ENCODE peak calls at places on chromosomes 11 and 22, in six cellular contexts. L, I, S, H, G and P are unnamed samples.

GRCh38 chr11:77146261-77147035 is 18.4 kb downstream of the MYO7A start:
- DNase-seq in H (no peak), G (no peak), L (no peak), S (no peak), I (no peak), P (no peak)

GRCh38 chr11:123377355-123377754 is 52.7 kb upstream of the GRAMD1B start:
- DNase-seq in S (no peak), L (no peak), H (no peak), I (no peak), G (no peak), P (no peak)

GRCh38 chr22:31139866-31140716 is at the start of gene PLA2G3:
- DNase-seq in G (no peak), I (no peak), L (peak), H (peak), S (peak), P (no peak)

GRCh38 chr22:49368221-49368975 is 459.3 kb downstream of the BRD1 start:
- DNase-seq in G (no peak), S (no peak), L (no peak), H (no peak), I (no peak), P (no peak)

GRCh38 chr11:45543808-45544422 is 121.5 kb downstream of the CHST1 start:
- DNase-seq in H (peak), L (peak), S (no peak), G (no peak), I (no peak), P (peak)

GRCh38 chr11:85307381-85307780 is 319.8 kb downstream of the DLG2 start:
- DNase-seq in S (no peak), I (no peak), L (no peak), H (no peak), G (no peak), P (no peak)

GRCh38 chr11:57321996-57322880 is 2.5 kb downstream of the TNKS1BP1 start:
- DNase-seq in L (peak), G (no peak), H (peak), S (peak), I (peak), P (peak)

GRCh38 chr11:47393163-47394049 is 15.0 kb upstream of the SLC39A13 start:
- DNase-seq in L (peak), H (peak), I (no peak), S (no peak), G (no peak), P (no peak)

GRCh38 chr11:16034074-16034473 is 322.3 kb downstream of the SOX6 start:
- DNase-seq in G (no peak), S (no peak), I (no peak), L (no peak), H (no peak), P (no peak)

GRCh38 chr22:40177738-40178416 is at the start of gene TNRC6B:
- DNase-seq in L (peak), I (peak), H (peak), G (peak), S (peak), P (peak)

GRCh38 chr11:71914127-71914526 is 14.3 kb downstream of the XNDC1N start:
- DNase-seq in L (peak), G (no peak), S (no peak), H (no peak), I (no peak), P (no peak)

GRCh38 chr11:110971110-110971509 is 258.9 kb upstream of the ARHGAP20 start:
- DNase-seq in L (peak), G (no peak), I (no peak), H (no peak), S (no peak), P (no peak)

GRCh38 chr11:57460756-57461749 is 725 bp downstream of the RTN4RL2 start:
- DNase-seq in L (no peak), S (no peak), G (no peak), H (peak), I (no peak), P (no peak)

GRCh38 chr22:33110562-33111163 is 52.5 kb upstream of the SYN3 start:
- DNase-seq in G (no peak), L (no peak), H (no peak), I (no peak), S (no peak), P (no peak)

GRCh38 chr11:75246673-75247350 is 6.2 kb downstream of the TPBGL start:
- DNase-seq in S (no peak), H (no peak), L (no peak), I (no peak), G (no peak), P (no peak)

GRCh38 chr22:20430101-20430640 is 7.5 kb downstream of the SCARF2 start:
- DNase-seq in S (no peak), L (no peak), I (no peak), G (no peak), H (no peak), P (no peak)

GRCh38 chr11:33716236-33716635 is 15.6 kb upstream of the C11orf91 start:
- DNase-seq in L (no peak), S (no peak), H (peak), G (no peak), I (no peak), P (no peak)

GRCh38 chr11:125210112-125210511 is 45.6 kb downstream of the PKNOX2 start:
- DNase-seq in G (no peak), H (no peak), I (no peak), L (no peak), S (no peak), P (no peak)

GRCh38 chr22:18905540-18906409 is at the start of gene DGCR6:
- DNase-seq in I (no peak), S (no peak), H (no peak), G (no peak), L (no peak), P (no peak)
- TF ChIP-seq BHLHE40 in I (no peak), S (no peak), H (no peak), G (no peak), L (no peak), P (no peak)

GRCh38 chr11:17751558-17751957 is 17.0 kb downstream of the KCNC1 start:
- DNase-seq in H (no peak), G (no peak), L (no peak), I (no peak), S (no peak), P (no peak)

GRCh38 chr11:17750817-17751165 is 16.2 kb downstream of the KCNC1 start:
- DNase-seq in G (no peak), I (no peak), L (no peak), H (no peak), S (no peak), P (no peak)

GRCh38 chr11:17752144-17752543 is 17.6 kb downstream of the KCNC1 start:
- DNase-seq in I (no peak), S (no peak), H (no peak), G (no peak), L (no peak), P (no peak)

GRCh38 chr11:17748761-17749721 is 14.5 kb downstream of the KCNC1 start:
- DNase-seq in L (no peak), I (no peak), G (no peak), S (no peak), H (no peak), P (no peak)

GRCh38 chr11:17750013-17750816 is 15.6 kb downstream of the KCNC1 start:
- DNase-seq in H (no peak), I (no peak), G (no peak), L (no peak), S (no peak), P (no peak)
- TF ChIP-seq BHLHE40 in H (no peak), I (no peak), G (no peak), L (no peak), S (no peak), P (no peak)

GRCh38 chr11:117230286-117230961 is 1.4 kb downstream of the PCSK7 start:
- DNase-seq in I (no peak), S (no peak), L (peak), G (peak), H (no peak), P (no peak)

GRCh38 chr11:117231637-117232021 is 244 bp downstream of the PCSK7 start:
- DNase-seq in I (no peak), H (no peak), G (no peak), L (no peak), S (no peak), P (no peak)

GRCh38 chr11:117232911-117233409 is 489 bp downstream of the RNF214 start:
- DNase-seq in I (peak), H (no peak), G (no peak), L (no peak), S (no peak), P (peak)

GRCh38 chr11:117230981-117231636 is 764 bp downstream of the PCSK7 start:
- DNase-seq in S (no peak), I (no peak), G (no peak), L (no peak), H (no peak), P (no peak)

DNA sequence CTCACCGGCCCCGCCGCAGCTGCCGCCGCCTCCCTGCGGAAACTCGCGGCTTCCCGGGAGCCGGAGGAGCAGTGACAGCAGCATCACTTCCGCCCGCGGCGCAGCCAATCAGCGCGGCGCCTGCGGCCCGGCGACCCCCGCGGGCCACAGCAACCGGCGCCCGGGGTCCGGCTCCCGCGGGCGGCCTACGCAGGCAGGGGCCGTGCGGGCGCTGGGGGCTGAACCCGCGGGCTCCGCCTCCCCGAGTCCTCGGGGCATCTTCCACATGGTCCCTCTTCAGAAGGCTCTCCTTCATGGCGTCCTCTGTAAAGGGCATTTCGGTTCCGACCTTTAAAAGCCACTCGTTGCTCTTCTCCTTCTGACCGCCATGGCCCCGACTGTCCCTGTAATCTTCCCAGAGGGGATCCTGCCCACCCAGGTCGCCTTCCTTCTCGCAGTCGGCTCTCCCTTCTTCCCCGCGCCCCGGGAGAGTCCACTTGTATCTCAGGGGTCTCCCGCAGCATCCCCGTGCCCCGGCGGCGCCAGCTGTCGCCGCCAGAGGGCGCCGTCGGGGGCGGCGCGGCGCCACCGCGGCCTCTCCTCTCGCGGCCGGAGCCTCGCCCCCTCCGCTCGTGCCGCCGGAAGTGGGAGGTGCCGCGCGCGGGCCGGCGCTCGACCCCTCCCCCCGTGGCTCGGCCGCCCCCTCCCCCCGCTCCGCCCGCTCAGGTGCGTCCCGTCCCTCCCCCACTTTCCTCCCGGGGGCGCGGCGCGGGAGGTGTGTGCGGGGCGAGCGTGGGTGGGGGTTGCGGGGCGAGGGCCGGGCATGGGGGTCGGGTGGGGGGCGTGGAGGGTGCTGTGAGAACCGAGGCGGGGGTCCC is at the start of the genes PCSK7 and RNF214:
- DNase-seq in S (peak), I (peak), L (peak), G (peak), H (peak), P (peak)
- TF ChIP-seq BHLHE40 in S (peak), I (no peak), L (peak), G (peak), H (peak), P (no peak)

DNA sequence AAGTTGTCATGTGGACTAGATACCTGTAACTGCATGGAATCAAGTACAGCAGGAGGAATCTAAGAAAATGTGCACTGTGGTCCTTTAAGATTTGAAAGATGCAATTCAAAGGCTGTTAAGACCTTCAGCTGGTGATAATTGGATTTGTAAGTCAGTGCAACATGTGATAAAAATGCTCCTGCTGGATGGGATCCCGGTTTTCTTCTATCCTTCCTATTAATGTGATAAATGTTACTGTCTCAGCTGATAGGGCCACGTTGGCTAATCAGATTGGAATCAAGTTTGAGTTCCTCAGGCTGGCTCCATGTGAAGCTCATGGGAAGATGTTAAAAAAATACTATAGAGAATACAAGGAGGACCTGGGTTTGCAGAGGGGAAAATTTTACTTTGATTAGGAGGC is 652.3 kb downstream of the NTM start:
- DNase-seq in H (no peak), G (no peak), L (peak), I (no peak), S (no peak), P (no peak)
- TF ChIP-seq BHLHE40 in H (no peak), G (no peak), L (no peak), I (no peak), S (no peak), P (no peak)

DNA sequence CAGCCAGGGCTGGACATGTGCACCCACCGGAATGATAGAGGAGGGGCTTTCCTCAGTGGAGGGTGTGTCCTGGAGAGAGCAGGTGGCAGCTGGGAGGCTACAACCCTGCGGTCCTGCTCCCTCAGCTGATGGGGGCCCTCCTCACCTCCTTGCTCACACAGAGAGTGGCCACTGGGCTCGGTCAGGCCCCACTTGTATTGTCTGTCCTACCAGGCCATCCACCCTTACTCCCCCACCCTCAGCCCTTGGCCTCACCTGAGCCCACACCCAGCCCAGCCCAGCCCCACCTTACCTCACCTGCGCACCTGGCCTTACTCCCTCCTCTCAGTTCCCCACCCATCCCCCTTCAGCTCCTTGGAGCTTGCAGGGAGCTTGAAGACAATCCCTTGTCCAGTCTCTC is 3.1 kb downstream of the TRPM5 start:
- DNase-seq in H (no peak), G (no peak), S (no peak), L (no peak), I (no peak), P (no peak)
- TF ChIP-seq BHLHE40 in H (no peak), G (no peak), S (no peak), L (no peak), I (no peak), P (no peak)

GRCh38 chr11:10044618-10045017 is 249.4 kb downstream of the SBF2 start:
- DNase-seq in L (no peak), I (no peak), G (no peak), S (peak), H (no peak), P (no peak)

GRCh38 chr11:10051868-10052586 is 242.0 kb downstream of the SBF2 start:
- DNase-seq in S (no peak), G (no peak), L (peak), I (no peak), H (no peak), P (no peak)

GRCh38 chr11:10050561-10050960 is 243.5 kb downstream of the SBF2 start:
- DNase-seq in S (peak), H (no peak), I (no peak), G (no peak), L (peak), P (no peak)
- TF ChIP-seq BHLHE40 in S (no peak), H (no peak), I (no peak), G (no peak), L (no peak), P (no peak)

GRCh38 chr22:38572065-38572464 is 2.1 kb upstream of the DMC1 start:
- DNase-seq in G (peak), H (peak), I (peak), S (peak), L (peak), P (peak)
- TF ChIP-seq BHLHE40 in G (no peak), H (no peak), I (no peak), S (no peak), L (no peak), P (no peak)

DNA sequence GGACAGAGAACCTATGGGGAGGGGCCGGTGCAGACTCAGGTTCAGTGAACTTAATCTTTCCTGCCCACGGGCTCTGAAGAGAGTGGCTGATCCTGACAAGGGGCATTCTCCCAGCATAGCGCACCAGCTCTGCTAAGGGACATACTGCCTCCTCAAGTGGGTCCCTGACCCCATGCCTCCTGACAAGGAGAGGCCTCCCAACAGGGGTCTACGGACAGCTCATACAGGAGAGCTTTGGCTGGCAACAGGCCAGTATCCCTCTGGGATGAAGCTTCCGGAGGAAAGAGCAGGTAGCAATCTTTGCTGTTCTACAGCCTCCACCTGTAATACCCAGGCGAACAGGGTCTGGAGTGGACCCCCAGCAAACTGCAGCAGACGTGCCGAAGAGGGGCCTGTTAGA is 394.0 kb downstream of the LRRC4C start:
- DNase-seq in H (no peak), L (no peak), S (no peak), I (no peak), G (no peak), P (no peak)
- TF ChIP-seq BHLHE40 in H (no peak), L (no peak), S (no peak), I (no peak), G (no peak), P (no peak)

GRCh38 chr11:69694781-69695180 is 9.0 kb downstream of the FGF19 start:
- DNase-seq in S (no peak), L (no peak), H (no peak), G (no peak), I (no peak), P (no peak)
- TF ChIP-seq BHLHE40 in S (no peak), L (no peak), H (no peak), G (no peak), I (no peak), P (no peak)

GRCh38 chr11:18927550-18928322 is 11.5 kb downstream of the MRGPRX1 start:
- DNase-seq in I (no peak), L (no peak), G (no peak), H (peak), S (no peak), P (no peak)
- TF ChIP-seq BHLHE40 in I (no peak), L (no peak), G (no peak), H (no peak), S (no peak), P (no peak)